ENCODE peak calls at places on chromosomes 4 and X, in five cellular contexts. R, U, Z, S and P are unnamed samples. For H3K4me1, the result is how much of the 10 kb centered on the place peaks cover.

GRCh38 chrX:72536542-72536941 is 36.1 kb downstream of the HDAC8 start:
- DNase-seq in R (no peak), U (no peak), Z (no peak), S (no peak), P (no peak)

GRCh38 chr4:72896515-72896914 is 173.0 kb downstream of the COX18 start:
- DNase-seq in R (no peak), U (peak), Z (no peak), S (no peak), P (no peak)

GRCh38 chrX:108090474-108091265 is 672 bp downstream of the PSMD10 start:
- DNase-seq in R (no peak), U (no peak), Z (no peak), S (no peak), P (no peak)

GRCh38 chr4:38842998-38843397 is 13.6 kb downstream of the TLR6 start:
- DNase-seq in R (no peak), U (no peak), Z (no peak), S (no peak), P (no peak)

GRCh38 chr4:173194175-173194574 is 25.6 kb downstream of the GALNT7 start:
- DNase-seq in R (no peak), U (no peak), Z (no peak), S (no peak), P (no peak)

GRCh38 chr4:91127891-91128290 is 1000.7 kb downstream of the CCSER1 start:
- DNase-seq in R (no peak), U (no peak), Z (no peak), S (no peak), P (no peak)

GRCh38 chr4:112060212-112060611 is 85.0 kb upstream of the FAM241A start:
- DNase-seq in R (no peak), U (no peak), Z (no peak), S (no peak), P (no peak)

GRCh38 chr4:5385741-5386251 is 322.6 kb downstream of the EVC2 start:
- DNase-seq in R (no peak), U (no peak), Z (no peak), S (no peak), P (no peak)

GRCh38 chr4:5158825-5159224 is 107.5 kb downstream of the STK32B start:
- DNase-seq in R (no peak), U (no peak), Z (no peak), S (no peak), P (peak)

GRCh38 chr4:176793060-176793605 is 411 bp upstream of the VEGFC start:
- DNase-seq in R (no peak), U (no peak), Z (no peak), S (no peak), P (no peak)

GRCh38 chr4:143586080-143586479 is 72.6 kb downstream of the SMARCA5 start:
- DNase-seq in R (no peak), U (no peak), Z (no peak), S (no peak), P (no peak)

GRCh38 chr4:56286763-56287162 is 100.5 kb downstream of the AASDH start:
- DNase-seq in R (no peak), U (no peak), Z (no peak), S (no peak), P (no peak)

GRCh38 chr4:77044458-77045124 is 31.2 kb downstream of the CCNI start:
- DNase-seq in R (no peak), U (no peak), Z (no peak), S (no peak), P (no peak)

GRCh38 chr4:109764376-109764775 is 34.5 kb upstream of the PLA2G12A start:
- DNase-seq in R (no peak), U (no peak), Z (no peak), S (peak), P (no peak)

GRCh38 chrX:150508018-150508417 is 60.4 kb upstream of the MTM1 start:
- DNase-seq in R (no peak), U (no peak), Z (no peak), S (no peak), P (no peak)
- H3K4me1 ChIP-seq in R (under half), U (under half), Z (under half), S (under half), P (under half)

GRCh38 chr4:123159479-123159878 is 237.1 kb upstream of the NUDT6 start:
- DNase-seq in R (no peak), U (no peak), Z (no peak), S (no peak), P (no peak)

GRCh38 chr4:123162859-123163258 is 233.7 kb upstream of the SPRY1 start:
- DNase-seq in R (no peak), U (no peak), Z (no peak), S (no peak), P (no peak)

GRCh38 chr4:123163501-123163900 is 233.1 kb upstream of the SPRY1 start:
- DNase-seq in R (no peak), U (no peak), Z (no peak), S (no peak), P (no peak)

GRCh38 chr4:123158576-123158975 is 236.2 kb upstream of the NUDT6 start:
- DNase-seq in R (no peak), U (no peak), Z (no peak), S (no peak), P (no peak)
- H3K27ac ChIP-seq in R (no peak), U (no peak), Z (no peak), S (no peak), P (no peak)

GRCh38 chr4:124203613-124204284 is 508.8 kb downstream of the ANKRD50 start:
- DNase-seq in R (no peak), U (no peak), Z (no peak), S (no peak), P (no peak)

GRCh38 chr4:124199185-124199584 is 513.3 kb downstream of the ANKRD50 start:
- DNase-seq in R (no peak), U (no peak), Z (no peak), S (no peak), P (no peak)

GRCh38 chr4:124202106-124202505 is 510.4 kb downstream of the ANKRD50 start:
- DNase-seq in R (no peak), U (peak), Z (no peak), S (no peak), P (no peak)

DNA sequence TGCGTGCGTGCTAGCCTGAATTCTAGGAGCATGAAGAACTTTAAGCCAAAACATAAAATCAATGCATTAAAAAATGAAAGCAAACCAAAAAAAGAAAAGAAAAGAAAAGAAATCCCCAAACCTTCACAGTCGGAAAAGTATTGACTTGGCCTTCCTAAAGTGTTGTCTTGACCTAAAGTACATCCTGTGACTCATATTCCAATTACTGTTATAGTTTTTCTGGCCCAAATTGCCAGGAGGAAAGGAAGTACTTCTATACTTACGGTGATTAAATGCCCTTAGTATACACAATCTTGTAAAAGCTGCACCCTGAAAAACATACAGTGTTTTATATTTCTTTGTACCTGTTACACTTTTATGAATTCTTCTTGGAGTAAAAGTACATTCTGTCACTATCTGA is 512.8 kb downstream of the ANKRD50 start:
- DNase-seq in R (no peak), U (no peak), Z (no peak), S (no peak), P (no peak)
- TF ChIP-seq POLR2A in R (no peak), U (no peak), Z (no peak), S (no peak), P (no peak)

GRCh38 chrX:13046035-13046851 is 1.8 kb upstream of the FAM9C start:
- DNase-seq in R (no peak), U (no peak), Z (no peak), S (no peak), P (no peak)
- H3K4me1 ChIP-seq in R (under half), U (under half), Z (under half), S (under half), P (under half)

GRCh38 chrX:21870494-21870893 is 14.7 kb downstream of the YY2 start:
- DNase-seq in R (no peak), U (no peak), Z (no peak), S (no peak), P (no peak)

GRCh38 chrX:21873063-21873785 is 17.4 kb downstream of the YY2 start:
- DNase-seq in R (no peak), U (no peak), Z (no peak), S (no peak), P (no peak)

DNA sequence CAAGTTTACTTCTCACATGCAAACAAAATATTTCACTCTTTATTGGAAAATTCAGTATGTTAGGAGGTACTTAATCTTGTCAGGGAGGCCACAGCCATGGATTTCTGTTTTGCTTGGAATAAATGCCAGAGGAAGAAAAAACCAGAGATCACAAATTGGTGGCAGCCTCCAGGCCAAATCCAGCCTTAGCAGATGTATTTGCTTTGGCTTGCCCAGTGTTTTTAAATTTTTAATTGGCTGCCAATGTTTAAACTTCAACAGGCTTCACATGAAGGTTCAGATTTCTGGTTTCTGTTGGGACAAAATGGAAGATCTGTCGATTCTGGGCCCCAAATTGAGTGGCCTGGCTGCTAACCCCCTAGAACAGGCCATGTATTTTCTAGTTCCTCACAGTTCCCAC is 19.2 kb downstream of the YY2 start:
- DNase-seq in R (no peak), U (no peak), Z (no peak), S (no peak), P (no peak)
- H3K27ac ChIP-seq in R (no peak), U (no peak), Z (no peak), S (no peak), P (no peak)

GRCh38 chr4:108637856-108638255 is 12.5 kb upstream of the OSTC start:
- DNase-seq in R (no peak), U (no peak), Z (no peak), S (no peak), P (no peak)

GRCh38 chr4:108636246-108636645 is 14.2 kb upstream of the OSTC start:
- DNase-seq in R (no peak), U (no peak), Z (no peak), S (no peak), P (no peak)

DNA sequence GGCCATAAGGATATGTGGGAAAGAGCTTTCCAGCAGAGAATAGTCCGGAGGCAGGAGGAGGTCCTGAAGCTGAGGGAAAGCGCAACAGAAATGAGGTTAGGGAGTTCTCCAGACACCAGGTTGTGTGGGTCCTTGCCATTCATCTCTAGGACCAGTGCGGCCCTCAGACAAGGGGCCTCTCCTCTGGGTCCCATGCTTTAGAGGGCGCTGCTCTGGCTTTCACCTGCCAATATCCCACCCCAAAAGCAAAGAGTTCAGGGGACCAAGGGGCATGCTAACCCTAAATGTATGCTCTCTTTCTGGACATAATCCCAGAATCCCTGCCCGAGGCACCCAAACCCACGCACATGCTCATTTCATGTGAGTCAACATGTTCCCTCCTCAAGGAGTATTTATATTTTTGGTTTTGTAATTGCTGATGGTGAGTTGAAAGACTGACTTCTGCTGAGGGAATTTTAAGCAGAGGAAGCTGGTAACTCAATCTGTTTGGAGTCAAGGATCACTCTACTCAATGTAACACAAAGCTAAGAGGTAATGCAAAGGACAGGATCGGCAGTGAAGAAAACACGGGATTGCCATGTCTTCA is 14.8 kb downstream of the RPL34 start:
- DNase-seq in R (no peak), U (no peak), Z (no peak), S (no peak), P (no peak)
- TF ChIP-seq POLR2A in R (no peak), U (no peak), Z (no peak), S (no peak), P (no peak)

GRCh38 chr4:2262145-2262943 is 435 bp upstream of the MXD4 start:
- DNase-seq in R (peak), U (peak), Z (peak), S (peak), P (no peak)

GRCh38 chr4:2260336-2261109 is 1.4 kb downstream of the MXD4 start:
- DNase-seq in R (peak), U (no peak), Z (no peak), S (peak), P (no peak)

GRCh38 chr4:2259541-2260267 is 2.2 kb downstream of the MXD4 start:
- DNase-seq in R (peak), U (no peak), Z (no peak), S (peak), P (no peak)

GRCh38 chr4:2261853-2262144 is at the start of gene MXD4:
- DNase-seq in R (no peak), U (no peak), Z (no peak), S (no peak), P (no peak)

DNA sequence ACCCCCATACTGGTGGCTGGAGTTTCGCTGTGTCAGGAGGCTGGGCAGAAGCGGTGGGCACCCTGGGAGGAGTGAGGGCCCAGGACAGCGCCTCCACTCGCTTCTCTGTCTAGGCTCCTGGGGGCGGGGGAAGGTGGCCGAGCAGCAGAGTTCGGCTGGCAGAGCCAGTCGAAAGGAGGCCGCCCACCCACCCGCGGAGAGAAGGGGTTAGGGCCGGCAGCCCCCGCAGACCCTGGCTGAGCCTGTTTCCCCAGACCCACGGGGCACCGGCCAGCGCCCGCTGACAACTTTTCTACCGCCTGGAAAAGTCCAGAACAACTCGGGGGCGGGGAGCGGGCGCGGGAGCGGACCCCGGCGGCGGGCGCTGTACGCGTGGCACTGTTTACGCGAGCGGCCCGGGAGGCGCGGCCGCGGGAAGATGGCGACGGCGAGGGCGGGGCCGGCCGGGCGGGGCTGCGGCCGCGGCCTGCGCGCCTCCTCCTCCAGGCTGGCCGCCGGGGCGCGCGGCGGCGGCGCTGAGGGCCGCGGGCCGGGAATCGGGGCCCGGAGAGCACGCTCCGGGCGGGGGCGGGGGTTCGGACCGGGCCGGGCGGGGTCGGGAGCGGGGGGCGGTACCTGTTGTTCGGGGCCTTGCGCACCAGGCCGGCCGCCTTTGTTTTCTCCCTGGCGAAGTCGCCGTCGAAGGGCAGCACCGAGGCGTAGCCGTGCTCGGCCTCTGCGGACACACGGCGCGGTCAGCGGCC is 628 bp downstream of the MXD4 start:
- DNase-seq in R (peak), U (no peak), Z (no peak), S (peak), P (no peak)
- H3K4me1 ChIP-seq in R (half or more), U (under half), Z (under half), S (under half), P (half or more)

DNA sequence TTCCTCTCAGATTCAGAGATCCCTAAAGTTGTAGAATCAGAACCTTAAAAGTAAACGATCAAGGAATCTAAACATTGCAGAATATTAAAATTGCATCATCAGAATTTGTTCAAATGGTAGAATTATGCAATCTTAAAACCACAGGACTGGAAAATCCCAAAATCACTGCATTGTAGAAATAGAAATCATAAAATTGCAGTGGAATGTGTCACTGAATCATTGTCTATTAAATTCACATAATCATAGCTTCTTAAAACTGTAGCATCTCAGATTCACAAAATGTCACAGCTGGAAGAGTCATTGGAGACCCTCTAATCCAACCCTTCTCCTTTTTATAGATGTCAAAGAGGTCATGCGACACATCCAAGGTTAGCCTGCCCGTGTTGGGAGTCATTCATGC is 15.6 kb downstream of the IQSEC2 start:
- DNase-seq in R (no peak), U (no peak), Z (no peak), S (no peak), P (no peak)
- H3K27ac ChIP-seq in R (no peak), U (peak), Z (no peak), S (no peak), P (peak)